ENCODE peak calls at places on chromosomes 16 and 17, in eight cellular contexts. Q is prostate gland, C is esophagus muscularis mucosa, R is transverse colon, A is GM12891, U is spleen, X is stomach, F is suprapubic skin. L is an unnamed sample.

GRCh38 chr17:52647411-52647810 is 488.9 kb upstream of the CA10 start:
- DNase-seq in U (no peak), A (no peak), R (no peak), Q (no peak), C (no peak), F (no peak), X (no peak), L (no peak)

GRCh38 chr16:49801290-49801689 is 54.6 kb downstream of the ZNF423 start:
- DNase-seq in U (no peak), A (no peak), F (no peak), Q (no peak), C (no peak), R (no peak), X (no peak), L (no peak)

GRCh38 chr16:81263470-81264200 is 25.1 kb downstream of the BCO1 start:
- DNase-seq in F (no peak), Q (no peak), R (no peak), C (no peak), A (no peak), U (no peak), X (no peak), L (no peak)

GRCh38 chr16:18933501-18933900 is 7.3 kb upstream of the SMG1 start:
- DNase-seq in X (no peak), A (no peak), C (no peak), U (no peak), F (no peak), R (no peak), Q (no peak), L (no peak)

GRCh38 chr17:81347437-81347836 is 47.8 kb upstream of the BAHCC1 start:
- DNase-seq in Q (no peak), F (no peak), X (no peak), A (no peak), U (no peak), R (no peak), C (no peak), L (no peak)

GRCh38 chr17:33949100-33949499 is 306.0 kb upstream of the CCL2 start:
- DNase-seq in F (peak), U (no peak), X (no peak), R (no peak), Q (no peak), A (no peak), C (no peak), L (no peak)

GRCh38 chr16:72481419-72481818 is 309.5 kb upstream of the PMFBP1 start:
- DNase-seq in A (no peak), Q (no peak), R (no peak), C (no peak), F (no peak), X (no peak), U (no peak), L (no peak)

GRCh38 chr17:41935641-41936040 is 5.2 kb downstream of the ODAD4 start:
- DNase-seq in C (no peak), F (no peak), R (no peak), Q (no peak), X (no peak), A (no peak), U (no peak), L (no peak)

GRCh38 chr17:7393613-7394451 is 493 bp downstream of the PLSCR3 start:
- DNase-seq in C (no peak), R (peak), A (no peak), F (no peak), U (peak), X (peak), Q (no peak), L (peak)

GRCh38 chr17:21686165-21687015 is 5.9 kb upstream of the KCNJ18 start:
- DNase-seq in U (peak), F (no peak), Q (no peak), X (no peak), A (no peak), R (no peak), C (no peak), L (no peak)

GRCh38 chr17:17385502-17385901 is 82.3 kb downstream of the NT5M start:
- DNase-seq in C (no peak), U (peak), R (no peak), A (no peak), X (no peak), Q (no peak), F (no peak), L (no peak)
- TF ChIP-seq POLR2AphosphoS5 in C (no peak), U (no peak), R (no peak), A (no peak), X (no peak), Q (no peak), F (no peak), L (no peak)

DNA sequence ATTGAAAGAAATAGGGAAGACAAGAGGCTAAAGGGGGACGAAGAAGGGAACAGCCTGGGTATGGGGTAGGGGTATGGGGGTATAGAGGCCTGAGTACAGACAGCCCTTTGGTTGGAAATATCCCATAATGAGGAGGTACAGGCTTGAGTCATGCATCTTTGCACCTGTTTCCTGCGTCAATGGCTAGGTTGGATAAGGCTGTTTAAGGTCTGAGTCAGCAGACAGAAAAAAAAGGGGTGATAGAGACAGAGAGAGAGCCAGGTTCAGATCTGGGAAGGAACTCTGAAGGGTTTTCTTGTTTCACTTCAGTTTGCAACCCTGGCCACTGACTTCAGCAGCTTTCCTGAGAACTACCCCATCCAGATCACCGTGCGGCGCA is 8.5 kb downstream of the FNDC8 start:
- DNase-seq in F (no peak), U (no peak), Q (no peak), C (no peak), X (no peak), A (no peak), R (no peak), L (no peak)
- TF ChIP-seq POLR2A in F (no peak), U (no peak), Q (no peak), C (no peak), X (no peak), A (no peak), R (no peak), L (no peak)

GRCh38 chr17:42967925-42968324 is 3.7 kb upstream of the AARSD1 start:
- DNase-seq in A (no peak), C (no peak), U (no peak), R (no peak), F (no peak), X (no peak), Q (no peak), L (no peak)

GRCh38 chr17:42969006-42969581 is 4.8 kb upstream of the AARSD1 start:
- DNase-seq in A (no peak), U (no peak), R (no peak), C (no peak), X (no peak), Q (no peak), F (no peak), L (no peak)

GRCh38 chr17:42964161-42964932 is at the start of gene AARSD1:
- DNase-seq in Q (peak), U (peak), A (peak), X (peak), C (peak), R (peak), F (peak), L (peak)
- TF ChIP-seq POLR2AphosphoS5 in Q (peak), U (peak), A (peak), X (peak), C (peak), R (peak), F (peak), L (peak)

GRCh38 chr16:85667261-85667660 is 21.5 kb downstream of the GINS2 start:
- DNase-seq in X (no peak), C (no peak), F (no peak), U (peak), Q (no peak), A (no peak), R (no peak), L (no peak)
- TF ChIP-seq POLR2A in X (no peak), C (no peak), F (no peak), U (no peak), Q (no peak), A (no peak), R (no peak), L (no peak)

GRCh38 chr16:1940273-1941161 is 2.5 kb downstream of the MSRB1 start:
- DNase-seq in U (no peak), A (no peak), X (no peak), R (peak), C (no peak), Q (no peak), F (no peak), L (no peak)
- TF ChIP-seq POLR2AphosphoS5 in U (peak), A (no peak), X (no peak), R (no peak), C (no peak), Q (no peak), F (no peak), L (no peak)

GRCh38 chr17:64778102-64778366 is 115.9 kb upstream of the SMURF2 start:
- DNase-seq in F (no peak), R (no peak), C (no peak), U (no peak), Q (no peak), A (no peak), X (no peak), L (no peak)

GRCh38 chr17:64777413-64778101 is 115.5 kb upstream of the SMURF2 start:
- DNase-seq in C (no peak), Q (no peak), U (peak), R (peak), A (no peak), X (no peak), F (peak), L (no peak)

GRCh38 chr17:64780096-64781012 is 118.2 kb upstream of the SMURF2 start:
- DNase-seq in Q (peak), A (peak), F (peak), U (peak), C (no peak), R (peak), X (peak), L (peak)

GRCh38 chr17:64779344-64780095 is 117.4 kb upstream of the SMURF2 start:
- DNase-seq in R (peak), Q (no peak), A (no peak), C (no peak), X (no peak), U (peak), F (peak), L (no peak)

GRCh38 chr17:64778367-64779290 is 116.5 kb upstream of the SMURF2 start:
- DNase-seq in U (peak), Q (no peak), C (no peak), A (no peak), R (peak), X (peak), F (peak), L (no peak)
- TF ChIP-seq POLR2A in U (no peak), Q (no peak), C (no peak), A (no peak), R (no peak), X (no peak), F (no peak), L (no peak)

GRCh38 chr16:70569752-70570151 is 46.1 kb downstream of the SF3B3 start:
- DNase-seq in U (no peak), Q (no peak), A (no peak), F (no peak), X (no peak), R (no peak), C (no peak), L (no peak)
- TF ChIP-seq POLR2AphosphoS5 in U (no peak), Q (no peak), A (no peak), F (no peak), X (no peak), R (no peak), C (no peak), L (no peak)

GRCh38 chr17:78839762-78840529 is 668 bp downstream of the USP36 start:
- DNase-seq in F (peak), C (no peak), X (peak), R (peak), U (no peak), A (peak), Q (no peak), L (peak)

GRCh38 chr17:78838574-78839005 is 2.0 kb downstream of the USP36 start:
- DNase-seq in R (peak), A (no peak), U (peak), C (no peak), F (no peak), Q (peak), X (peak), L (no peak)

GRCh38 chr17:78839173-78839761 is 1.3 kb downstream of the USP36 start:
- DNase-seq in Q (no peak), U (no peak), C (no peak), A (no peak), F (no peak), X (no peak), R (no peak), L (no peak)

GRCh38 chr17:78840780-78841611 is at the start of gene USP36:
- DNase-seq in Q (peak), X (peak), C (peak), F (peak), A (peak), U (peak), R (peak), L (peak)

DNA sequence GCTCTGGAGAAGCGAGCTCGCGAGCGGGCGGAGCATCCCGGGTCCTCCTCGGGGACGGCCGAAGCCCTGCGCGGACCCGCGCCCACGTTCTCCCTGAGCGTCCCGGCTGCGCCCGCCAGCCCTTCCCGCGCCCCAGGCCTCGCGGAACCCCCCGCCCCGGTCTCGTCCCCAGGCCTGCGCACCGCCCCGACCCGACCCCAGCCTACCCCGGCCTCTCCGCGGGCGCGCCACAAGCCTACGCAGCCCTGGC is 159 bp downstream of the USP36 start:
- DNase-seq in X (no peak), F (no peak), C (no peak), A (no peak), U (no peak), R (no peak), Q (no peak), L (no peak)
- TF ChIP-seq POLR2A in X (no peak), F (peak), C (peak), A (no peak), U (peak), R (no peak), Q (no peak), L (no peak)

GRCh38 chr16:89282523-89282922 is 65.0 kb downstream of the ZNF778 start:
- DNase-seq in F (no peak), U (no peak), R (no peak), Q (no peak), A (no peak), C (no peak), X (no peak), L (no peak)

GRCh38 chr16:89281189-89281577 is 63.7 kb downstream of the ZNF778 start:
- DNase-seq in X (no peak), U (no peak), C (no peak), R (no peak), A (no peak), Q (no peak), F (no peak), L (no peak)

GRCh38 chr16:89280546-89281188 is 63.2 kb downstream of the ZNF778 start:
- DNase-seq in C (no peak), Q (no peak), A (no peak), U (no peak), R (no peak), F (no peak), X (no peak), L (no peak)

GRCh38 chr16:89283449-89283848 is 65.9 kb downstream of the ZNF778 start:
- DNase-seq in X (no peak), R (no peak), U (no peak), A (no peak), C (no peak), Q (no peak), F (no peak), L (no peak)

GRCh38 chr16:89281829-89282228 is 64.3 kb downstream of the ZNF778 start:
- DNase-seq in Q (no peak), X (no peak), A (no peak), F (no peak), C (no peak), R (no peak), U (no peak), L (no peak)
- TF ChIP-seq POLR2AphosphoS5 in Q (no peak), X (no peak), A (no peak), F (no peak), C (no peak), R (no peak), U (no peak), L (no peak)

GRCh38 chr16:51155199-51155607 is 4.1 kb upstream of the SALL1 start:
- DNase-seq in U (no peak), A (no peak), C (no peak), F (no peak), Q (no peak), R (no peak), X (no peak), L (no peak)
- TF ChIP-seq POLR2A in U (no peak), A (no peak), C (no peak), F (no peak), Q (no peak), R (no peak), X (no peak), L (no peak)

L was measured in GM12892.